ENCODE peak calls at places on chromosome 1, in five cellular contexts. B is neuronal stem cell, S is IMR-90, J is H1, M is H9. I is an unnamed sample.
A peak's percentile ranks its signal among the peaks of the same experiment; 100 is the strongest.

GRCh38 chr1:67916439-67916886 is 83.2 kb upstream of the GNG12 start:
- DNase-seq in B (no peak), S (no peak), J (no peak), M (no peak), I (no peak)

GRCh38 chr1:84006574-84006973 is 7.6 kb upstream of the TTLL7 start:
- DNase-seq in B (no peak), S (no peak), J (no peak), M (no peak), I (no peak)

GRCh38 chr1:162680419-162681126 is 48.3 kb downstream of the DDR2 start:
- DNase-seq in B (no peak), S (no peak), J (no peak), M (no peak), I (no peak)

GRCh38 chr1:17538428-17539130 is 919 bp upstream of the ARHGEF10L start:
- DNase-seq in B (peak; percentile 68), S (peak; percentile 44), J (no peak), M (peak; percentile 90), I (peak; percentile 87)

GRCh38 chr1:65959896-65960295 is 167.2 kb downstream of the PDE4B start:
- DNase-seq in B (no peak), S (peak; percentile 51), J (no peak), M (no peak), I (no peak)

GRCh38 chr1:43879414-43879813 is 54.2 kb upstream of the ARTN start:
- DNase-seq in B (no peak), S (peak; percentile 76), J (no peak), M (no peak), I (no peak)

GRCh38 chr1:3711780-3712451 is 40.3 kb upstream of the CCDC27 start:
- DNase-seq in B (no peak), S (no peak), J (no peak), M (no peak), I (no peak)

GRCh38 chr1:11314959-11315358 is 42.0 kb downstream of the UBIAD1 start:
- DNase-seq in B (no peak), S (no peak), J (no peak), M (no peak), I (no peak)

GRCh38 chr1:184025242-184025675 is 12.3 kb downstream of the COLGALT2 start:
- DNase-seq in B (no peak), S (peak; percentile 95), J (no peak), M (no peak), I (peak; percentile 22)

GRCh38 chr1:65658122-65658521 is 134.6 kb upstream of the PDE4B start:
- DNase-seq in B (no peak), S (peak; percentile 11), J (no peak), M (no peak), I (peak; percentile 4)

GRCh38 chr1:97051823-97052222 is 330.2 kb downstream of the PTBP2 start:
- DNase-seq in B (no peak), S (no peak), J (no peak), M (no peak), I (no peak)

GRCh38 chr1:151846062-151846568 is 6.5 kb upstream of the C2CD4D start:
- DNase-seq in B (no peak), S (peak; percentile 75), J (no peak), M (peak; percentile 68), I (peak; percentile 70)

GRCh38 chr1:230792691-230793462 is 45.7 kb downstream of the CAPN9 start:
- DNase-seq in B (no peak), S (peak; percentile 11), J (no peak), M (no peak), I (peak; percentile 20)

GRCh38 chr1:167219646-167220536 is 795 bp upstream of the POU2F1 start:
- DNase-seq in B (peak; percentile 87), S (peak; percentile 25), J (peak; percentile 93), M (peak; percentile 98), I (peak; percentile 82)

GRCh38 chr1:160006312-160006940 is 25.4 kb downstream of the PIGM start:
- DNase-seq in B (peak; percentile 62), S (peak; percentile 62), J (peak; percentile 46), M (peak; percentile 83), I (peak; percentile 70)

GRCh38 chr1:53754484-53755312 is 15.7 kb upstream of the GLIS1 start:
- DNase-seq in B (peak; percentile 33), S (peak; percentile 77), J (no peak), M (peak; percentile 60), I (peak; percentile 66)

GRCh38 chr1:220652995-220653394 is 37.2 kb upstream of the C1orf115 start:
- DNase-seq in B (no peak), S (no peak), J (no peak), M (no peak), I (no peak)

GRCh38 chr1:230537456-230537855 is 104.8 kb upstream of the COG2 start:
- DNase-seq in B (no peak), S (no peak), J (peak; percentile 15), M (peak; percentile 77), I (no peak)

GRCh38 chr1:20666804-20667203 is 5.6 kb upstream of the DDOST start:
- DNase-seq in B (no peak), S (peak; percentile 11), J (no peak), M (no peak), I (peak; percentile 24)

GRCh38 chr1:5983361-5984103 is 8.7 kb downstream of the NPHP4 start:
- DNase-seq in B (no peak), S (peak; percentile 94), J (no peak), M (no peak), I (peak; percentile 84)

GRCh38 chr1:191533254-191533653 is 625.0 kb upstream of the RGS18 start:
- DNase-seq in B (no peak), S (no peak), J (no peak), M (no peak), I (no peak)

GRCh38 chr1:21966247-21967000 is 10.4 kb upstream of the CELA3B start:
- DNase-seq in B (no peak), S (peak; percentile 77), J (no peak), M (no peak), I (peak; percentile 44)

GRCh38 chr1:114062646-114063045 is 83.4 kb downstream of the OLFML3 start:
- DNase-seq in B (no peak), S (no peak), J (no peak), M (no peak), I (no peak)

GRCh38 chr1:30677471-30677870 is 45.9 kb downstream of the MATN1 start:
- DNase-seq in B (no peak), S (no peak), J (no peak), M (no peak), I (no peak)

GRCh38 chr1:158407092-158407491 is 7.8 kb upstream of the OR10T2 start:
- DNase-seq in B (no peak), S (no peak), J (no peak), M (no peak), I (no peak)

GRCh38 chr1:152436593-152437338 is 22.7 kb upstream of the CRNN start:
- DNase-seq in B (no peak), S (no peak), J (no peak), M (no peak), I (no peak)

GRCh38 chr1:40141878-40142535 is 19.2 kb upstream of the RLF start:
- DNase-seq in B (no peak), S (peak; percentile 15), J (no peak), M (no peak), I (no peak)

GRCh38 chr1:47934243-47934805 is 62.9 kb downstream of the TRABD2B start:
- DNase-seq in B (no peak), S (no peak), J (no peak), M (peak; percentile 41), I (peak; percentile 2)

GRCh38 chr1:173190101-173190895 is 16.8 kb downstream of the TNFSF4 start:
- DNase-seq in B (no peak), S (peak; percentile 62), J (no peak), M (no peak), I (peak; percentile 88)

GRCh38 chr1:47687618-47687940 is 249.7 kb downstream of the FOXD2 start:
- DNase-seq in B (no peak), S (no peak), J (no peak), M (peak; percentile 33), I (no peak)

GRCh38 chr1:156406229-156406628 is 37.2 kb downstream of the RHBG start:
- DNase-seq in B (no peak), S (no peak), J (no peak), M (no peak), I (no peak)

GRCh38 chr1:211753649-211754251 is 76.8 kb downstream of the LPGAT1 start:
- DNase-seq in B (no peak), S (no peak), J (no peak), M (no peak), I (no peak)
- H2BK15ac ChIP-seq in B (no peak overlapping the region), S (no peak overlapping the region), J (peak overlapping the region; percentile 21), M (no peak overlapping the region), I (no peak overlapping the region)

DNA sequence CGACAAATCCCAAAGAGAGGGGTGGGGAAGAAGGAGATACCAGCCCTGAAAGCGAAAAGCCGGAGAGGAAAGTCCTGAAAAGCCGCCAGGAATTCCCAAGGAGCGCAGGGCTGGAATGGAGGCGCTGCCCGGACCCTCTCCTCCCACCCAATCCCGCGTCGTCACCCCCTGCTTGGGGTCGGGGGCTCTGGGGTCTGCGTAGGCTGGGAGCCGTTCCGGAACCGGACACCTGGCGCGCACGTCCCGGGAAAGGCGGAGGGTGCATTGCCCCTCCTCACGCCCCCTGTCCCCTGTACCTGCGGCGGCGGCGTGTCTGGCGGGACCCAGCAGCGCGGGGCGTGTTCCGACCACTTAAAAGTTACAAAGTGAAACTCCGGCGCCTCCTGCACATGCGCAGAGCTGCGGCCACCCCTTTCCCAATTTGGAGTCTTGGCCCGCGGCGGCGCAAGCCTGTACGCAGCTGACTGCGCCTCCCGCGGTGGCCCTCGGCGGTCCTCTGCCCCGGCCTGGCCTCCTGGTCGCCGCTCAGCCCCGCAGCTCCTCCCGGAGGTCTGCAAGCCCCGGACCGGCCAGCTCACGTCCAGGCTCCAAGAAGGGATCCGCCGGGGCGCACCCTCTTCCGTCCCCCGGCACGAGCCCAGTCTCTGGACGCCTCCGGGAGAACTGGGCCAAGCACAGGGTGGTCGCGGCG is at the start of gene TMEM63A:
- DNase-seq in B (peak; percentile 85), S (peak; percentile 76), J (peak; percentile 75), M (peak; percentile 91), I (peak; percentile 86)
- H2AK5ac ChIP-seq in B (peak within 1 kb of the TSS; percentile 77), S (peak within 1 kb of the TSS; percentile 97), J (no peak within 1 kb of the TSS), M (no peak within 1 kb of the TSS), I (no peak within 1 kb of the TSS)

DNA sequence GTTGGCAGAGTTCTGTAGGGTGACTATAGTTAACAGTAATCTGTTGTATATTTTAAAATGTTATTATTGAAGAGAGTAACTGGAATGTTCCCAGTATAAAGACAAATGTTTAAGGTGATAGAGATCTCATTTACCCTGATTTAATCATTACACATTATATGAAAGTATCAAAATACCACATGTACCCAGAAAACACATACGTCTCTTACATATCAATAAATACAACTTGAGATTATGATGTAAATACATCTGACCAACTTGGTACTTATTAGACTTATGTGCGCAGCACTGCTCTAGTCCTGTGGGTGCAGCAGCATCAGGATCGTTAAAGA is 678 bp upstream of the PARK7 start:
- DNase-seq in B (no peak), S (no peak), J (no peak), M (no peak), I (no peak)
- H3K14ac ChIP-seq in B (no peak overlapping the region), S (peak overlapping the region; percentile 82), J (no peak overlapping the region), M (peak overlapping the region; percentile 84), I (no peak overlapping the region)

DNA sequence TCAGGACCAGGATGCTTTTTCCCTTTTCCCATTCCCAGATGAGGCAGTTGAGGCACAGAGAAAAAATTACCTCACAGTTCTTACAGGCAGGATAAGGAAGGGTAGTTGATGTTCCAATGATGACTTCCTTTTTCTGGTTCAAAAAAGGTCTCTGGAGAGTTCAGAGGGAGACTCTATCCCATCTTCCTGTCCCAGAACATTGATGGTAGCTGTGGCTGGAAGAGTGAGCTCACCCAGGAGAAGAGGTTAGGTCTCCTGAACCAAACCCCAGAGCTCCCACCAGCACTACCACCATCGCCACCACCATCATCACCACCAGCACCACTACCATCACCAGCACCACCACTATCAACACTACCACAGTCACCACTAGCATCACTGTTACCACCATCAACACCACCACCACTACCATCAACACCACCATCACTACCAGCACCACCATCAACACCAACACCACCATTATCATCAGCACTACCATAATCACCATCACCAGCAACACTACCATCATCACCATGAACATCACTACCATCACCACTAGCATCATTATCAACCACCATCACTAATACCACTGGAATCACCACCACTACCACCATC is 105.5 kb upstream of the RUNX3 start:
- DNase-seq in B (no peak), S (no peak), J (no peak), M (no peak), I (no peak)
- H2BK15ac ChIP-seq in B (no peak overlapping the region), S (no peak overlapping the region), J (peak overlapping the region; percentile 13), M (no peak overlapping the region), I (no peak overlapping the region)